ENCODE peak calls at places on chromosomes 7 and 10, in seven cellular contexts. P is left ventricle myocardium superior; M is activated naive CD8-positive, alpha-beta T cell treated with anti-CD3 and anti-CD28 coated beads for 36 hours; F is posterior cingulate gyrus; I is activated T-helper 1 cell treated with anti-CD3 and anti-CD28 coated beads, Interleukin-2, amount 50 U/mL, for 16 hours; Y is activated effector memory CD4-positive, alpha-beta T cell treated with anti-CD3 and anti-CD28 coated beads, Interleukin-2, amount 50 U/mL, for 16 hours; L is MM.1S. G is an unnamed sample.

GRCh38 chr10:1074063-1074747 is 18.0 kb downstream of the WDR37 start:
- DNase-seq in P (no peak), M (no peak), F (no peak), I (no peak), Y (no peak), L (no peak), G (no peak)

GRCh38 chr7:122546496-122546895 is 152.4 kb downstream of the RNF133 start:
- DNase-seq in P (no peak), M (no peak), F (no peak), I (no peak), Y (no peak), L (no peak), G (no peak)

GRCh38 chr10:52801951-52802350 is 29.4 kb upstream of the MBL2 start:
- DNase-seq in P (no peak), M (no peak), F (no peak), I (no peak), Y (no peak), L (no peak), G (no peak)

GRCh38 chr7:51949726-51950644 is 633.4 kb upstream of the COBL start:
- DNase-seq in P (no peak), M (no peak), F (no peak), I (no peak), Y (no peak), L (no peak), G (no peak)

GRCh38 chr10:82757907-82758306 is 882.9 kb downstream of the NRG3 start:
- DNase-seq in P (no peak), M (no peak), F (no peak), I (no peak), Y (no peak), L (no peak), G (no peak)

GRCh38 chr7:42691030-42691639 is 220.7 kb downstream of the C7orf25 start:
- DNase-seq in P (no peak), M (no peak), F (no peak), I (no peak), Y (no peak), L (peak; percentile 45), G (no peak)

GRCh38 chr10:78028438-78029293 is 649 bp downstream of the POLR3A start:
- DNase-seq in P (peak; percentile 31), M (no peak), F (no peak), I (no peak), Y (no peak), L (peak; percentile 23), G (no peak)

GRCh38 chr7:72409638-72410015 is 2.5 kb downstream of the CALN1 start:
- DNase-seq in P (no peak), M (no peak), F (no peak), I (no peak), Y (no peak), L (no peak), G (no peak)

GRCh38 chr7:6170571-6171531 is 101.6 kb downstream of the CYTH3 start:
- DNase-seq in P (no peak), M (no peak), F (no peak), I (no peak), Y (peak; percentile 57), L (no peak), G (no peak)

GRCh38 chr7:132933076-132933466 is 148.8 kb downstream of the CHCHD3 start:
- DNase-seq in P (no peak), M (no peak), F (no peak), I (no peak), Y (no peak), L (no peak), G (no peak)

GRCh38 chr7:24942226-24942625 is 37.8 kb downstream of the OSBPL3 start:
- DNase-seq in P (no peak), M (no peak), F (no peak), I (no peak), Y (no peak), L (no peak), G (no peak)

GRCh38 chr10:72375585-72375984 is 20.9 kb upstream of the DNAJB12 start:
- DNase-seq in P (no peak), M (no peak), F (peak; percentile 34), I (no peak), Y (no peak), L (peak; percentile 37), G (no peak)

GRCh38 chr10:105029285-105029684 is 388.2 kb downstream of the SORCS3 start:
- DNase-seq in P (no peak), M (no peak), F (no peak), I (no peak), Y (no peak), L (no peak), G (no peak)

GRCh38 chr10:69087600-69088470 is at the start of gene SRGN:
- DNase-seq in P (peak; percentile 41), M (peak; percentile 78), F (no peak), I (peak; percentile 64), Y (peak; percentile 88), L (peak; percentile 97), G (peak; percentile 43)

GRCh38 chr10:132109341-132110072 is 43.8 kb downstream of the JAKMIP3 start:
- DNase-seq in P (no peak), M (no peak), F (no peak), I (no peak), Y (peak; percentile 55), L (no peak), G (no peak)

GRCh38 chr7:159218216-159219006 is 73.7 kb upstream of the VIPR2 start:
- DNase-seq in P (no peak), M (no peak), F (no peak), I (no peak), Y (no peak), L (no peak), G (no peak)

GRCh38 chr10:31830887-31831286 is 97.7 kb downstream of the ARHGAP12 start:
- DNase-seq in P (no peak), M (no peak), F (no peak), I (no peak), Y (no peak), L (no peak), G (no peak)

GRCh38 chr7:30136339-30136738 is 1.6 kb downstream of the MTURN start:
- DNase-seq in P (no peak), M (no peak), F (no peak), I (no peak), Y (no peak), L (no peak), G (no peak)

GRCh38 chr10:70323697-70324340 is 40.0 kb upstream of the NPFFR1 start:
- DNase-seq in P (no peak), M (no peak), F (no peak), I (no peak), Y (no peak), L (no peak), G (no peak)

GRCh38 chr7:80095545-80095944 is 39.1 kb upstream of the GNAI1 start:
- DNase-seq in P (no peak), M (no peak), F (no peak), I (no peak), Y (no peak), L (peak; percentile 42), G (no peak)

GRCh38 chr7:104123786-104124185 is 84.0 kb downstream of the ORC5 start:
- DNase-seq in P (no peak), M (no peak), F (no peak), I (no peak), Y (no peak), L (no peak), G (no peak)

GRCh38 chr10:75793848-75794247 is 362.4 kb downstream of the LRMDA start:
- DNase-seq in P (no peak), M (no peak), F (no peak), I (no peak), Y (no peak), L (no peak), G (no peak)

GRCh38 chr10:77547651-77548050 is 90.0 kb downstream of the KCNMA1 start:
- DNase-seq in P (no peak), M (no peak), F (no peak), I (no peak), Y (no peak), L (no peak), G (no peak)

GRCh38 chr10:88168171-88169036 is 305.0 kb downstream of the PTEN start:
- DNase-seq in P (no peak), M (no peak), F (no peak), I (no peak), Y (no peak), L (no peak), G (no peak)

GRCh38 chr7:137878333-137878961 is 31.7 kb upstream of the DGKI start:
- DNase-seq in P (peak; percentile 87), M (no peak), F (peak; percentile 23), I (no peak), Y (no peak), L (no peak), G (no peak)

GRCh38 chr10:68562666-68563522 is 2.8 kb downstream of the TET1 start:
- DNase-seq in P (no peak), M (no peak), F (no peak), I (no peak), Y (peak; percentile 10), L (peak; percentile 27), G (no peak)

GRCh38 chr10:79351332-79351731 is 4.1 kb downstream of the PPIF start:
- DNase-seq in P (no peak), M (no peak), F (no peak), I (no peak), Y (no peak), L (no peak), G (no peak)

GRCh38 chr10:34648919-34649318 is 166.2 kb downstream of the PARD3 start:
- DNase-seq in P (no peak), M (no peak), F (no peak), I (no peak), Y (no peak), L (no peak), G (no peak)

GRCh38 chr7:5596046-5596895 is 172.6 kb upstream of the TNRC18 start:
- DNase-seq in P (peak; percentile 87), M (peak; percentile 85), F (peak; percentile 74), I (peak; percentile 35), Y (peak; percentile 87), L (no peak), G (no peak)

GRCh38 chr10:24806262-24806661 is 82.6 kb upstream of the ARHGAP21 start:
- DNase-seq in P (no peak), M (no peak), F (peak; percentile 65), I (no peak), Y (no peak), L (no peak), G (no peak)

GRCh38 chr7:34371922-34372321 is 286.1 kb upstream of the NPSR1 start:
- DNase-seq in P (no peak), M (no peak), F (no peak), I (no peak), Y (no peak), L (no peak), G (no peak)

GRCh38 chr7:154406312-154406711 is 354.1 kb downstream of the DPP6 start:
- DNase-seq in P (no peak), M (no peak), F (no peak), I (no peak), Y (no peak), L (no peak), G (no peak)